ENCODE peak calls at places on chromosomes 1 and 21, in six cellular contexts. T is left ventricle myocardium superior; S is CD8-positive, alpha-beta memory T cell; K is naive thymus-derived CD8-positive, alpha-beta T cell; V is OCI-M1; Z is GM04504. M is an unnamed sample.

GRCh38 chr1:70195342-70195741 is 10.0 kb downstream of the LRRC40 start:
- DNase-seq in T (no peak), S (no peak), K (no peak), V (no peak), Z (no peak), M (no peak)

GRCh38 chr1:196214866-196215265 is 393.4 kb downstream of the KCNT2 start:
- DNase-seq in T (no peak), S (no peak), K (no peak), V (no peak), Z (no peak), M (no peak)

GRCh38 chr1:178495158-178495557 is 1.6 kb downstream of the CLEC20A start:
- DNase-seq in T (no peak), S (no peak), K (no peak), V (no peak), Z (no peak), M (no peak)

GRCh38 chr1:237748192-237748591 is 142.5 kb downstream of the ZP4 start:
- DNase-seq in T (no peak), S (no peak), K (no peak), V (no peak), Z (no peak), M (no peak)

GRCh38 chr1:229574679-229575442 is 16.4 kb upstream of the ABCB10 start:
- DNase-seq in T (no peak), S (no peak), K (no peak), V (no peak), Z (no peak), M (no peak)

GRCh38 chr1:6102227-6102845 is 56.6 kb downstream of the KCNAB2 start:
- DNase-seq in T (no peak), S (no peak), K (no peak), V (no peak), Z (no peak), M (no peak)

GRCh38 chr1:30919025-30919881 is 10.7 kb upstream of the SDC3 start:
- DNase-seq in T (no peak), S (no peak), K (no peak), V (peak; percentile 97), Z (no peak), M (no peak)

GRCh38 chr1:159229896-159230295 is 25.2 kb downstream of the ACKR1 start:
- DNase-seq in T (no peak), S (no peak), K (no peak), V (no peak), Z (peak; percentile 18), M (no peak)

GRCh38 chr1:67459068-67459467 is 28.9 kb upstream of the SERBP1 start:
- DNase-seq in T (no peak), S (no peak), K (no peak), V (no peak), Z (no peak), M (no peak)

GRCh38 chr1:166272155-166272554 is 105.4 kb upstream of the FAM78B start:
- DNase-seq in T (no peak), S (no peak), K (no peak), V (peak; percentile 38), Z (no peak), M (no peak)

GRCh38 chr1:219123041-219123440 is 50.6 kb upstream of the LYPLAL1 start:
- DNase-seq in T (no peak), S (no peak), K (no peak), V (no peak), Z (no peak), M (no peak)

GRCh38 chr21:34844033-34844923 is 175.5 kb downstream of the CLIC6 start:
- DNase-seq in T (peak; percentile 61), S (no peak), K (no peak), V (no peak), Z (no peak), M (no peak)

GRCh38 chr1:93471911-93472310 is 24.0 kb downstream of the FNBP1L start:
- DNase-seq in T (no peak), S (no peak), K (no peak), V (peak; percentile 6), Z (peak; percentile 37), M (no peak)

GRCh38 chr21:32917392-32918135 is 108.2 kb upstream of the OLIG2 start:
- DNase-seq in T (peak; percentile 30), S (no peak), K (no peak), V (no peak), Z (no peak), M (no peak)

M was measured in T-helper 22 cell.